ENCODE peak calls at places on chromosome 15, in five cellular contexts. F is HCT116, W is PC-3, Q is IMR-90, B is mammary epithelial cell. R is an unnamed sample.
A peak's percentile ranks its signal among the peaks of the same experiment; 100 is the strongest.

GRCh38 chr15:99385865-99386264 is 134.6 kb downstream of the LRRC28 start:
- DNase-seq in F (no peak), W (peak; percentile 11), Q (peak; percentile 52), B (no peak), R (peak; percentile 72)

GRCh38 chr15:90203922-90204321 is 2.8 kb downstream of the SEMA4B start:
- DNase-seq in F (no peak), W (no peak), Q (no peak), B (no peak), R (no peak)

GRCh38 chr15:96349034-96349932 is 18.8 kb downstream of the NR2F2 start:
- DNase-seq in F (no peak), W (no peak), Q (no peak), B (no peak), R (no peak)

GRCh38 chr15:57507111-57507510 is 84.6 kb upstream of the MYZAP start:
- DNase-seq in F (no peak), W (no peak), Q (no peak), B (no peak), R (no peak)

GRCh38 chr15:84736375-84736774 is 12.0 kb upstream of the ZNF592 start:
- DNase-seq in F (no peak), W (no peak), Q (no peak), B (no peak), R (no peak)

GRCh38 chr15:31887246-31887645 is 143.1 kb upstream of the CHRNA7 start:
- DNase-seq in F (no peak), W (no peak), Q (no peak), B (no peak), R (no peak)

GRCh38 chr15:72288291-72288690 is 15.9 kb upstream of the PARP6 start:
- DNase-seq in F (no peak), W (no peak), Q (no peak), B (no peak), R (no peak)

GRCh38 chr15:43230640-43231115 is 9.9 kb upstream of the EPB42 start:
- DNase-seq in F (no peak), W (no peak), Q (no peak), B (no peak), R (no peak)

GRCh38 chr15:66657062-66658020 is 44.7 kb upstream of the SMAD6 start:
- DNase-seq in F (no peak), W (no peak), Q (no peak), B (no peak), R (no peak)

GRCh38 chr15:70795311-70795665 is 31.9 kb upstream of the UACA start:
- DNase-seq in F (peak; percentile 54), W (peak; percentile 90), Q (peak; percentile 98), B (peak; percentile 85), R (peak; percentile 95)
- H3K9ac ChIP-seq in F (peak overlapping the region; percentile 43), W (peak overlapping the region; percentile 67), Q (peak overlapping the region; percentile 79), B (peak overlapping the region; percentile 31), R (peak overlapping the region; percentile 57)

GRCh38 chr15:62799919-62800318 is 242.6 kb upstream of the TPM1 start:
- DNase-seq in F (no peak), W (no peak), Q (no peak), B (no peak), R (no peak)
- TF ChIP-seq CTCF in F (no peak), W (no peak), Q (no peak), B (no peak), R (no peak)

GRCh38 chr15:26635105-26635504 is 137.8 kb downstream of the GABRB3 start:
- DNase-seq in F (no peak), W (no peak), Q (no peak), B (no peak), R (no peak)
- H3K9ac ChIP-seq in F (no peak overlapping the region), W (no peak overlapping the region), Q (no peak overlapping the region), B (no peak overlapping the region), R (no peak overlapping the region)

DNA sequence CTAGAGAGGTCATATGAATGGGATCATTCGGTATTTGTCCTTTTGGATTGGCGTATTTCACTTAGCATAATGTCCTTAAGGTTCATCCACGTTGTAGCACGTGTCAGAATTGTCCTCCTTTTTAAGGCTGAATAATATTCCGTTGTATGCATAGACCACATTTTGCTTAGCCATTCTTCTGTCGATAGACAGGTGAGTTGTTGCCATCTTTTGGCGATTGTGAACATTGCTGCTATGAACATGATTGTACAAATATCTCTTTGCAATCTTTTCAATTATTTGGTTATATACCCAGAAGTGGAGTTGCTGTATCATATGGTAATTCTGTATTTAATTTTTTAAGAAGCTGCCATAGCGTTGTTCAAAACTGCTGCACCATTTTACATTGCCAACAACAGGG is 52.4 kb upstream of the GOLGA8J start:
- DNase-seq in F (peak; percentile 13), W (peak; percentile 72), Q (no peak), B (no peak), R (no peak)
- TF ChIP-seq CTCF in F (peak; percentile 61), W (peak; percentile 88), Q (peak; percentile 13), B (peak; percentile 34), R (no peak)

DNA sequence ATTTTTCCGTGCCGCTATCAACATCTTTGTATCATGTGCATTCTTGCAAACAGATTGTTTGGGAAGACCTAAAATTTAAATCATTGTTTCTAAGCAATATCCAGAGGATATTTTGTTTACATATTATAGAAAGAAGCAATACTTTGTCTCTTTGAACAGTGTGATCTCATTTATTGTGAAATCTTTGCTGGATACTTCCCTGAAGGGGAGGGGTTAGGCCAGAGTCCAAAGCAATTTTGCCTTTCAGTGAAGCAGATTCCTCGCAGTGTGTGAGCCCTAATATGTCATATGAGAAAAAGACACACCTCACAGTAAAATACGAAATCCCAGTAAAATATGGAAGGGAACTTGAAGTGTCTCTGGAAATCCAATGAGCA is 158.7 kb upstream of the SLCO3A1 start:
- DNase-seq in F (no peak), W (peak; percentile 29), Q (peak; percentile 47), B (peak; percentile 61), R (peak; percentile 80)
- H3K9ac ChIP-seq in F (no peak overlapping the region), W (no peak overlapping the region), Q (no peak overlapping the region), B (no peak overlapping the region), R (no peak overlapping the region)

GRCh38 chr15:64381000-64381751 is at the start of gene PCLAF:
- DNase-seq in F (peak; percentile 89), W (peak; percentile 93), Q (peak; percentile 94), B (peak; percentile 94), R (peak; percentile 93)
- TF ChIP-seq CTCF in F (no peak), W (no peak), Q (no peak), B (no peak), R (no peak)

DNA sequence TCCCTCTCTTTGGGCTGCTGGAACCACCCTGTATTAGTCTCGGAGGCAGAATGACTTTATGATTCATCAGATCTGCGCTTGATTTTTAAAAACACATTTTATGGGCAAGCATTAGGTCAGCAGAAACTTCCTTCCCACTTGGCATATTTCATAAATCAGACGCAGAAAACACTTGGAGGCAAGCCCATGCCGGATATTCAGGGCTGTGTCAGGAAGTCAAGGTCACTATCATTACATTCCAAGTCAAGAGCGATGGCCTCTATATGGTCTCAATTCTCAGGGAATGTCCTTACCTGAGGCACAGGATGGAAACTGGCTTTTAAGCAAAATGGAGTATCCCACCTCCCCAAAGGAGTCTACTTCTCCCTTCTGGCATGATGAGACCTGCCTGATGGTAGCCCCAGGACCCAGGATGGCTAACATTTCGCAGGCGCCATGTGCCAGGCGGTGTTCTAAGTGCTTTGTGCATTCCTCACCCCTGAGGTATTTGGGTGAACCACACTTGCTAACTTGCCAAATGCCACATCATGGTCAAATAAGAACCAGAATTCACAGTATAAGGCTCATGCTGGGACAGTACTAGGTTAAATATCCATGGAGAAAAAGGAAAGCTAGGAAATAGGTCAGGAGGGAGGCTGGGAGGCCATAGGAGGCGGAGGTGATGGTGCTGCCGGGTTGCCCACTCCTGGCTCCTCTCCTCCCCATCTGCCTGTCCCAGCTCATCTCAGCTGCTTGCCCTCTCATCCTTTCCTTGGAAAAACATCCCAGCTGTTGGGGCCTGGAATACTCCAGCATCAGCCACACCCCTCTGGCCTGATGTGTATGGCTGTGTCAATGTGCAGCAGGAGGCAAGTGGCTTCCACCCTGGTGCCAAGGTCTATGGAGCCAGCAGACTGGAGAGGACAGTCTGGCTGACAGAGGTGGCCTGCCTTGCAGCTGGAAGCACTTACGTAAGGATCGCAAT is 18.8 kb downstream of the BCL2L10 start:
- DNase-seq in F (no peak), W (peak; percentile 93), Q (peak; percentile 84), B (peak; percentile 98), R (peak; percentile 95)
- H3K9ac ChIP-seq in F (no peak overlapping the region), W (peak overlapping the region; percentile 71), Q (no peak overlapping the region), B (peak overlapping the region; percentile 62), R (no peak overlapping the region)

GRCh38 chr15:78056714-78057269 is 20.7 kb downstream of the TBC1D2B start:
- DNase-seq in F (no peak), W (peak; percentile 54), Q (peak; percentile 45), B (peak; percentile 51), R (peak; percentile 54)

GRCh38 chr15:78054971-78055370 is 22.5 kb downstream of the TBC1D2B start:
- DNase-seq in F (no peak), W (no peak), Q (no peak), B (no peak), R (no peak)

GRCh38 chr15:78054518-78054917 is 23.0 kb downstream of the TBC1D2B start:
- DNase-seq in F (no peak), W (no peak), Q (no peak), B (no peak), R (no peak)

GRCh38 chr15:78057803-78058202 is 19.7 kb downstream of the TBC1D2B start:
- DNase-seq in F (no peak), W (no peak), Q (no peak), B (no peak), R (no peak)

GRCh38 chr15:78055923-78056713 is 21.4 kb downstream of the TBC1D2B start:
- DNase-seq in F (no peak), W (peak; percentile 50), Q (no peak), B (peak; percentile 30), R (no peak)
- TF ChIP-seq CTCF in F (no peak), W (no peak), Q (no peak), B (no peak), R (no peak)